ENCODE peak calls at places on chromosomes 5 and 9, in eight cellular contexts. B is fibroblast of pulmonary artery, X is cardiac muscle cell, D is lower lobe of right lung, C is spleen, Z is mucosa of descending colon, Y is HFF-Myc, F is hepatocyte. A is an unnamed sample.

GRCh38 chr9:129391215-129391614 is 213.2 kb upstream of the IER5L start:
- DNase-seq in B (no peak), X (no peak), D (no peak), C (no peak), Z (no peak), Y (no peak), F (no peak), A (no peak)

GRCh38 chr5:1726956-1727355 is 72.7 kb downstream of the MRPL36 start:
- DNase-seq in B (no peak), X (no peak), D (peak; percentile 25), C (no peak), Z (no peak), Y (no peak), F (no peak), A (no peak)

GRCh38 chr9:126696091-126696763 is 82.5 kb downstream of the LMX1B start:
- DNase-seq in B (no peak), X (no peak), D (peak; percentile 38), C (peak; percentile 70), Z (no peak), Y (no peak), F (no peak), A (no peak)

GRCh38 chr5:1764606-1764960 is 35.1 kb downstream of the MRPL36 start:
- DNase-seq in B (no peak), X (no peak), D (peak; percentile 38), C (peak; percentile 41), Z (no peak), Y (no peak), F (no peak), A (no peak)

GRCh38 chr5:138065102-138065501 is 18.7 kb upstream of the WNT8A start:
- DNase-seq in B (no peak), X (peak; percentile 31), D (no peak), C (no peak), Z (no peak), Y (no peak), F (no peak), A (peak; percentile 26)

GRCh38 chr9:114973216-114973615 is 42.8 kb upstream of the TNFSF8 start:
- DNase-seq in B (no peak), X (no peak), D (no peak), C (no peak), Z (no peak), Y (no peak), F (no peak), A (no peak)

GRCh38 chr5:152185547-152186234 is 219.4 kb downstream of the NMUR2 start:
- DNase-seq in B (no peak), X (no peak), D (no peak), C (no peak), Z (no peak), Y (no peak), F (peak; percentile 29), A (no peak)

GRCh38 chr9:131546336-131547084 is 1.2 kb downstream of the PRRT1B start:
- DNase-seq in B (no peak), X (peak; percentile 6), D (no peak), C (no peak), Z (no peak), Y (no peak), F (no peak), A (peak; percentile 24)

GRCh38 chr5:122183795-122184185 is 54.4 kb downstream of the ZNF474 start:
- DNase-seq in B (no peak), X (no peak), D (no peak), C (no peak), Z (no peak), Y (no peak), F (no peak), A (no peak)

GRCh38 chr9:97907051-97907450 is 15.2 kb downstream of the TRMO start:
- DNase-seq in B (no peak), X (no peak), D (peak; percentile 70), C (peak; percentile 86), Z (no peak), Y (no peak), F (no peak), A (no peak)

GRCh38 chr9:120366646-120367019 is 213.3 kb downstream of the CDK5RAP2 start:
- DNase-seq in B (peak; percentile 95), X (peak; percentile 96), D (no peak), C (no peak), Z (no peak), Y (peak; percentile 85), F (peak; percentile 55), A (no peak)

GRCh38 chr5:40962207-40962955 is 53.1 kb downstream of the C7 start:
- DNase-seq in B (no peak), X (no peak), D (no peak), C (no peak), Z (no peak), Y (no peak), F (no peak), A (no peak)

GRCh38 chr5:63860379-63860778 is 101.9 kb downstream of the HTR1A start:
- DNase-seq in B (no peak), X (no peak), D (no peak), C (no peak), Z (no peak), Y (no peak), F (no peak), A (no peak)

GRCh38 chr9:107280543-107280942 is 2.5 kb upstream of the RAD23B start:
- DNase-seq in B (no peak), X (no peak), D (no peak), C (no peak), Z (no peak), Y (no peak), F (no peak), A (peak; percentile 27)

GRCh38 chr9:101462558-101462957 is 27.0 kb upstream of the ALDOB start:
- DNase-seq in B (peak; percentile 47), X (peak; percentile 53), D (no peak), C (no peak), Z (no peak), Y (no peak), F (no peak), A (no peak)

GRCh38 chr5:2188137-2188536 is 305.4 kb upstream of the IRX4 start:
- DNase-seq in B (no peak), X (no peak), D (no peak), C (no peak), Z (no peak), Y (no peak), F (no peak), A (no peak)

GRCh38 chr5:367358-368130 is 46.0 kb downstream of the AHRR start:
- DNase-seq in B (no peak), X (no peak), D (peak; percentile 43), C (peak; percentile 56), Z (peak; percentile 1), Y (no peak), F (no peak), A (no peak)

GRCh38 chr5:179239256-179240135 is 105.8 kb downstream of the ADAMTS2 start:
- DNase-seq in B (no peak), X (no peak), D (no peak), C (peak; percentile 41), Z (no peak), Y (no peak), F (no peak), A (no peak)

GRCh38 chr9:120065151-120065550 is 514.8 kb downstream of the CDK5RAP2 start:
- DNase-seq in B (no peak), X (no peak), D (no peak), C (no peak), Z (no peak), Y (no peak), F (no peak), A (no peak)

DNA sequence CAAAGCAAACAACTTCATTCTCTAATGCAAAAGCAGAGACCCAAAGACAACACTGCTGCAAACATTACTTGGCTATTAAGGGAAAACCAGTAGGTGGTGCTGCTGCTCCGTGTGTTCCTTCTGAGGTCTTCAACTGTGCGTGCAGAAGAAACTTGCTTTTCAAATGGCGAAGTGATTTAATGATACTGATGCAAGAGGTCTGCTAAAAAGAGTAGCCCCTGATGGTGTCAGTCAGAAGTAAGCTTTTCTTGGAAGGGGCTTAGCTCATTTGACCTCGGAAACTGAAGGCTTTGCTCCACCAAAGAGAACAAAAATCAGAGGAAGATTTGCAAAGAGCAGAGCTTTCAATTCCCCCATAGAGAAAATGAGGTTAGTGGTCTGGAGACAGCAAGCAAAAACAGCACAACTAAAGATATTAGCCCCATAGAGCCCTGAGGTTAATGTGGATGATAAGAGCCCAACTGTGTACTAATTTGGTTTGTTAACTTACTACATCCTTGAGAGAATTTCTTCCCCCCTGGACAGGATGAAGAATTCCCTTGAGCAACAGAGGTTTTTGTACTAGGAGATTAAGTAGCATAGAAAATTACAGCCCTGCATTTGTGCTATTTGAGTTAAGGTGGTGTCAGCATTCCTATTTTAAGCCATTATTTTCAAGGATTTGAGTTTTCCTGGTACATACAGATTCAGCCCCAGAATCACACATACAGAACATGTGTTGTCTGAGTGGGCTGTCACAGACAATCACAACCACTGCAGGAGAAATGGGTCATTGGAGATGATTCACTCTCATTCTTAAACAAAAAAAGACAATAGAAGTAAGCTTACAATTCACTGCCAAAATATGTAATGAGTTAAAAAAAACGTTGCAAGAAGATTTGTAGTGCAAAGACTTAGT is 153.2 kb upstream of the C9orf72 start:
- DNase-seq in B (peak; percentile 86), X (peak; percentile 88), D (no peak), C (no peak), Z (peak; percentile 80), Y (peak; percentile 25), F (peak; percentile 87), A (peak; percentile 74)
- TF ChIP-seq CTCF in B (peak; percentile 91), X (peak; percentile 88), D (peak; percentile 77), C (peak; percentile 67), Z (peak; percentile 58), Y (peak; percentile 67), F (peak; percentile 91), A (peak; percentile 79)

DNA sequence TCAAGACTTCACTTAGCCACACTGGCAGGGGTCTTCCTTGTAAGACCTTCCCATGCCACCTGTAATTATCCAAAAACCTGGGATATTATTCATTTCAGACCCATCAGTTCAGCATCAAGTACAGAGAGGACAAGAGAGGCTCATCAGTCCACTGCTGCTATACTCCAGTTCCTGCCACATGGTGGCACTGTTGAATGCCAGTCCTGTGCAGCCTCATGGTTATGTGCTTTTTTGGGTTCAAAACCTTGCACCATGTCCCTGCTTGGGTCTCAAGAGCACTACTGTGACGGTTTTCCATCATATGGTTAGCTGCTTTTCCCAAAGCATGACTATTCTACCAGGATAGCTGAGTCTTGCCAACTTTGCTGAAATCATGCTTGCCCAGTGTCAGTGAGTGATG is 8.5 kb downstream of the PTGS1 start:
- DNase-seq in B (no peak), X (peak; percentile 63), D (no peak), C (no peak), Z (no peak), Y (no peak), F (no peak), A (peak; percentile 46)
- TF ChIP-seq CTCF in B (peak; percentile 55), X (peak; percentile 67), D (peak; percentile 24), C (no peak), Z (no peak), Y (peak; percentile 55), F (no peak), A (peak; percentile 63)

GRCh38 chr5:128263357-128263756 is 179.8 kb downstream of the SLC12A2 start:
- DNase-seq in B (no peak), X (no peak), D (no peak), C (no peak), Z (no peak), Y (no peak), F (no peak), A (no peak)
- TF ChIP-seq CTCF in B (no peak), X (no peak), D (no peak), C (no peak), Z (no peak), Y (no peak), F (no peak), A (no peak)

DNA sequence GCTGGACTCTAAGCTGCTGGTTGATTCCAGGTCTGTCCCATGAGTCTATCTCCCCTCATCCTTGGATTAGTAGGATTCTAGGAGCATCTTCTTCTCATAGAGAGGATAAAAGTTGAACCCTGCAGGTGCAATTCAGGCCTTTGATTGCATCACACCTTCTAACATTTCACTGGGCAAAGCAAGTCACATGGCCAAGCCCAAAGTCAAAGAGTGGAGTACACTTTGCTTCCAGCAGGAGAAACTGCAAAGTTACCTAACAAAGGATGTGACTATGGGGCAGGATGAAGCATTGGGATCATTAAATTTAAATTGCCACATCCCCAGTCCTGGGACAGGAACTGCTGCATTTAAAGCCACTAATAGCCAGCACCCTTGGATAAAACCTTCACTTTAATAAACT is 51.0 kb upstream of the EGFLAM start:
- DNase-seq in B (no peak), X (no peak), D (no peak), C (no peak), Z (no peak), Y (no peak), F (peak; percentile 12), A (no peak)
- TF ChIP-seq CTCF in B (no peak), X (no peak), D (no peak), C (no peak), Z (no peak), Y (no peak), F (no peak), A (no peak)